ENCODE peak calls at places on chromosomes 5 and 9, in four cellular contexts. L, Y, X and M are unnamed samples.

GRCh38 chr9:93657331-93658111 is 81.1 kb downstream of the PHF2 start:
- DNase-seq in X (no peak), L (no peak), Y (peak), M (no peak)

GRCh38 chr5:94972268-94972667 is 312.6 kb downstream of the MCTP1 start:
- DNase-seq in L (no peak), Y (no peak), X (no peak), M (no peak)

GRCh38 chr9:82583524-82583923 is 479.4 kb downstream of the RASEF start:
- DNase-seq in X (no peak), Y (no peak), L (no peak), M (peak)

GRCh38 chr5:169374761-169375160 is 73.8 kb upstream of the SLIT3 start:
- DNase-seq in L (no peak), Y (no peak), X (peak), M (no peak)

GRCh38 chr5:41371741-41372140 is 138.7 kb downstream of the PLCXD3 start:
- DNase-seq in X (peak), Y (no peak), L (no peak), M (no peak)

GRCh38 chr5:142925795-142926194 is 155.6 kb downstream of the ARHGAP26 start:
- DNase-seq in X (peak), Y (no peak), L (no peak), M (peak)

GRCh38 chr5:107769531-107769930 is 98.8 kb upstream of the EFNA5 start:
- DNase-seq in X (no peak), L (no peak), Y (no peak), M (no peak)

GRCh38 chr9:21326526-21327139 is 8.6 kb downstream of the KLHL9 start:
- DNase-seq in X (peak), L (peak), Y (no peak), M (no peak)

GRCh38 chr5:6604946-6605345 is 27.9 kb downstream of the NSUN2 start:
- DNase-seq in L (no peak), X (no peak), Y (no peak), M (no peak)

GRCh38 chr5:11912-12311 is 80.1 kb upstream of the PLEKHG4B start:
- DNase-seq in X (no peak), Y (no peak), L (no peak), M (no peak)

GRCh38 chr5:151758430-151759241 is at the start of gene ATOX1:
- DNase-seq in Y (peak), L (peak), X (peak), M (peak)